ENCODE peak calls at places on chromosomes 2 and 18, in six cellular contexts. K is GM04504, A is nephron progenitor cell, F is RCC 7860, W is stomach, N is activated B cell treated with CpG ODN at 0.5 μM for 24 hours. B is an unnamed sample.

GRCh38 chr2:128347701-128348504 is 29.2 kb upstream of the HS6ST1 start:
- DNase-seq in W (peak; percentile 50), A (no peak), K (peak; percentile 57), F (peak; percentile 19), N (no peak), B (no peak)

GRCh38 chr2:230322561-230323384 is 4.2 kb upstream of the SP140L start:
- DNase-seq in W (no peak), K (no peak), F (no peak), N (no peak), A (no peak), B (no peak)

GRCh38 chr2:161424992-161425391 is 8.9 kb downstream of the TBR1 start:
- DNase-seq in A (no peak), W (no peak), F (no peak), N (no peak), K (no peak), B (no peak)

GRCh38 chr2:2325538-2325937 is 5.5 kb downstream of the MYT1L start:
- DNase-seq in A (no peak), F (no peak), N (no peak), K (no peak), W (no peak), B (no peak)

GRCh38 chr2:2646312-2647051 is 315.4 kb upstream of the MYT1L start:
- DNase-seq in W (no peak), N (no peak), K (no peak), A (no peak), F (peak; percentile 15), B (no peak)

GRCh38 chr18:62839874-62840713 is 124.8 kb downstream of the PHLPP1 start:
- DNase-seq in F (no peak), W (no peak), K (no peak), N (no peak), A (no peak), B (no peak)

GRCh38 chr18:22347624-22348511 is 69.8 kb downstream of the CTAGE1 start:
- DNase-seq in A (no peak), K (no peak), W (no peak), F (no peak), N (no peak), B (no peak)

GRCh38 chr2:116754371-116755101 is 1060.0 kb upstream of the DDX18 start:
- DNase-seq in N (no peak), A (peak; percentile 18), F (no peak), K (no peak), W (no peak), B (no peak)

GRCh38 chr2:165070089-165070488 is 114.8 kb upstream of the SLC38A11 start:
- DNase-seq in N (no peak), F (no peak), K (no peak), W (no peak), A (no peak), B (no peak)

GRCh38 chr2:173059941-173060575 is 15.6 kb upstream of the MAP3K20 start:
- DNase-seq in W (no peak), F (no peak), N (no peak), A (no peak), K (no peak), B (no peak)

GRCh38 chr2:44620189-44620990 is 258.6 kb downstream of the CAMKMT start:
- DNase-seq in K (no peak), N (no peak), W (no peak), A (no peak), F (no peak), B (no peak)